ENCODE peak calls at places on chromosomes 16 and 17, in four cellular contexts. G is A549, V is IMR-90, J is K562. A is an unnamed sample.

GRCh38 chr16:14502932-14503741 is 126.9 kb downstream of the PARN start:
- DNase-seq in J (peak), G (no peak), V (peak), A (no peak)

GRCh38 chr16:65532846-65533245 is 411.0 kb upstream of the CDH11 start:
- DNase-seq in J (no peak), G (no peak), V (no peak), A (no peak)

GRCh38 chr17:50203589-50204345 is 2.3 kb upstream of the COL1A1 start:
- DNase-seq in J (no peak), V (peak), G (no peak), A (no peak)

GRCh38 chr17:15963670-15964110 is 18.8 kb downstream of the ADORA2B start:
- DNase-seq in G (peak), J (no peak), V (peak), A (no peak)

GRCh38 chr16:66742409-66742808 is 9.0 kb downstream of the DYNC1LI2 start:
- DNase-seq in V (no peak), G (no peak), J (no peak), A (no peak)

GRCh38 chr17:4968166-4968915 is 724 bp upstream of the SPAG7 start:
- DNase-seq in J (peak), V (no peak), G (no peak), A (no peak)

GRCh38 chr17:35683588-35683987 is 47.9 kb upstream of the RASL10B start:
- DNase-seq in G (no peak), V (no peak), J (no peak), A (no peak)

GRCh38 chr17:80880650-80880989 is 111.0 kb upstream of the CHMP6 start:
- DNase-seq in G (no peak), V (no peak), J (no peak), A (no peak)

GRCh38 chr16:7581175-7581574 is 248.5 kb downstream of the RBFOX1 start:
- DNase-seq in V (no peak), J (no peak), G (no peak), A (no peak)

GRCh38 chr16:84511180-84511800 is 6.8 kb upstream of the MEAK7 start:
- DNase-seq in J (peak), V (peak), G (peak), A (peak)

GRCh38 chr17:59830846-59831486 is 61.8 kb downstream of the TUBD1 start:
- DNase-seq in V (no peak), G (peak), J (no peak), A (no peak)

GRCh38 chr17:50363217-50364060 is 9.5 kb downstream of the MRPL27 start:
- DNase-seq in G (no peak), J (no peak), V (peak), A (peak)

GRCh38 chr16:1940273-1941161 is 2.5 kb downstream of the MSRB1 start:
- DNase-seq in J (no peak), V (no peak), G (no peak), A (peak)

GRCh38 chr17:17041018-17041521 is 1.2 kb upstream of the MPRIP start:
- DNase-seq in G (peak), V (peak), J (peak), A (peak)

GRCh38 chr17:164536-165235 is 16.8 kb downstream of the DOC2B start:
- DNase-seq in J (peak), V (peak), G (peak), A (peak)

GRCh38 chr16:88907768-88908167 is 41.3 kb upstream of the PABPN1L start:
- DNase-seq in G (peak), J (no peak), V (peak), A (no peak)

GRCh38 chr16:55756963-55757362 is 75.9 kb downstream of the CES1 start:
- DNase-seq in J (no peak), G (peak), V (no peak), A (no peak)

GRCh38 chr17:30334421-30334820 is 564 bp upstream of the TMIGD1 start:
- DNase-seq in V (no peak), G (no peak), J (no peak), A (no peak)

GRCh38 chr17:77675816-77676799 is 282.4 kb upstream of the TNRC6C start:
- DNase-seq in V (no peak), G (no peak), J (no peak), A (no peak)

GRCh38 chr16:65809627-65810026 is 556.9 kb upstream of the CDH5 start:
- DNase-seq in J (peak), G (no peak), V (no peak), A (no peak)

GRCh38 chr16:23557779-23558330 is 328 bp downstream of the UBFD1 start:
- DNase-seq in J (peak), G (no peak), V (peak), A (peak)

GRCh38 chr16:56866955-56867830 is 2.2 kb downstream of the SLC12A3 start:
- DNase-seq in V (peak), J (peak), G (peak), A (peak)

GRCh38 chr17:69819316-69820087 is 255.5 kb upstream of the KCNJ16 start:
- DNase-seq in G (no peak), J (no peak), V (peak), A (no peak)

GRCh38 chr16:59899940-59900339 is 1165.8 kb upstream of the GOT2 start:
- DNase-seq in G (peak), V (no peak), J (no peak), A (no peak)

DNA sequence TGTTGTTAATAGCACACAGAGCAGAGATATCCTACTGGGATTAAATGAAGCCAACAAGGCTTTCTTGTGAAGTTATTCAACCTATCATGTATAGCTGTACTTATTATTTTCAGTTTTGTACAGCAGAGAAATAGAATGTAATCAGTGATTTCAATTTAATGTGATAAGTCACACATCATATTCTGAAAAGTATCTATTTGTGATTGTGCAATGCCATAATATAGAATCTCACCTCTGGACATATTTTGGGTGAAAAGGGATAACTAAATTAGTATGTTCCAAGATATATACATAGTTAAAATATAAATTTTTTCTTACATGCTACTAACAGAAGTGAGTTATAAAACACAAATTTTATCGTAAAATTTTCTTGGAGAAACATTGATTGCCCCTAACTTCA is 544.3 kb upstream of the KIF2B start:
- DNase-seq in G (no peak), V (no peak), J (no peak), A (no peak)
- TF ChIP-seq MAFK in G (no peak), V (no peak), J (no peak), A (no peak)

GRCh38 chr17:72771734-72772133 is 320.8 kb downstream of the SLC39A11 start:
- DNase-seq in J (no peak), V (no peak), G (no peak), A (no peak)
- TF ChIP-seq MAFK in J (no peak), V (no peak), G (no peak), A (no peak)

GRCh38 chr17:64781013-64781392 is 118.9 kb upstream of the SMURF2 start:
- DNase-seq in J (no peak), G (no peak), V (no peak), A (no peak)
- TF ChIP-seq MAFK in J (no peak), G (no peak), V (no peak), A (no peak)

GRCh38 chr17:14737984-14738651 is 437.2 kb downstream of the HS3ST3B1 start:
- DNase-seq in V (peak), G (peak), J (peak), A (peak)
- TF ChIP-seq MAFK in V (peak), G (peak), J (no peak), A (peak)

GRCh38 chr16:73268311-73268997 is 220.5 kb upstream of the ZFHX3 start:
- DNase-seq in V (peak), J (no peak), G (peak), A (peak)
- TF ChIP-seq MAFK in V (no peak), J (no peak), G (no peak), A (no peak)

GRCh38 chr16:75042423-75043174 is 43.8 kb downstream of the ZNRF1 start:
- DNase-seq in V (no peak), G (no peak), J (no peak), A (no peak)
- TF ChIP-seq MAFK in V (no peak), G (no peak), J (no peak), A (no peak)

GRCh38 chr17:47966079-47966519 is 4.8 kb upstream of the CDK5RAP3 start:
- DNase-seq in V (no peak), G (peak), J (no peak), A (peak)
- TF ChIP-seq MAFK in V (no peak), G (no peak), J (no peak), A (no peak)